ENCODE peak calls at places on chromosomes 4 and X, in seven cellular contexts. Z is breast epithelium, R is adrenal gland, P is brain microvascular endothelial cell, F is spleen, B is neural progenitor cell, Y is Peyer's patch. H is an unnamed sample.

GRCh38 chr4:57078685-57079521 is 31.3 kb downstream of the IGFBP7 start:
- DNase-seq in R (no peak), B (peak; percentile 70), Y (no peak), Z (no peak), P (peak; percentile 77), F (no peak), H (no peak)

GRCh38 chr4:150164055-150164454 is 85.8 kb downstream of the DCLK2 start:
- DNase-seq in P (no peak), Z (no peak), R (no peak), B (no peak), F (no peak), Y (no peak), H (no peak)

GRCh38 chr4:1244081-1244977 is 4.6 kb downstream of the CTBP1 start:
- DNase-seq in Z (peak; percentile 47), P (no peak), Y (peak; percentile 62), B (no peak), R (peak; percentile 51), F (peak; percentile 75), H (no peak)

GRCh38 chrX:16826207-16826606 is 39.9 kb downstream of the TXLNG start:
- DNase-seq in Y (no peak), B (peak; percentile 36), F (no peak), R (no peak), Z (no peak), P (no peak), H (peak; percentile 20)

GRCh38 chr4:26893491-26893890 is 32.9 kb downstream of the STIM2 start:
- DNase-seq in P (no peak), Y (no peak), R (no peak), Z (no peak), F (no peak), B (no peak), H (no peak)

GRCh38 chr4:176268963-176269362 is at the start of gene ASB5:
- DNase-seq in P (no peak), F (no peak), B (no peak), Y (no peak), Z (no peak), R (no peak), H (no peak)

GRCh38 chr4:33025236-33025635 is 2305.1 kb downstream of the PCDH7 start:
- DNase-seq in R (no peak), P (no peak), Y (no peak), B (no peak), F (no peak), Z (no peak), H (no peak)

GRCh38 chr4:82799006-82799881 is 648 bp upstream of the SCD5 start:
- DNase-seq in Y (no peak), B (peak; percentile 66), R (no peak), F (no peak), Z (no peak), P (no peak), H (no peak)

GRCh38 chr4:165402375-165402774 is 23.6 kb downstream of the CPE start:
- DNase-seq in B (no peak), F (no peak), R (no peak), P (no peak), Z (no peak), Y (no peak), H (no peak)

GRCh38 chr4:159191989-159192388 is 89.1 kb downstream of the RAPGEF2 start:
- DNase-seq in F (no peak), B (peak; percentile 70), R (no peak), Z (no peak), P (peak; percentile 68), Y (no peak), H (no peak)

DNA sequence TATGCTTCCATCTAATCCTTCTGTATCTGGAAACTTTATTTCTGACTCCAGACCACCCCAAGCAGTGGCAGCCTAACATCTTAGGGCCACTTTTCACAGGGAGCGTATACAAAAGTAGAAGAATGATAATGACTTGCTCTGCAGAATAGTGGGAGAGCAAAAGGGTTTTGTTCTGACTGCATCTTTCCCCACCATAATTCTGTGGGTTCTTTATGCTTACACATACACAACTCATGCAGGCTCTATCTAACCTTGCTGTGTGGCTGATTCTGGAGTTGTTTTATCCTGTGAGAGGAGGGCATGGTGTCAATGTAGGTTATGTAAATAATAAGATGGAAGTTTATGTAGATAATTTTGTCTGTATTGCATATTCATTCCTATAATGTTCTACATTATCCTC is 42.4 kb upstream of the NDNF start:
- DNase-seq in Y (no peak), F (no peak), B (no peak), P (no peak), R (no peak), Z (no peak), H (no peak)
- H3K27ac ChIP-seq in Y (no peak overlapping the region), F (no peak overlapping the region), B (no peak overlapping the region), P (no peak overlapping the region), R (no peak overlapping the region), Z (no peak overlapping the region), H (no peak overlapping the region)

DNA sequence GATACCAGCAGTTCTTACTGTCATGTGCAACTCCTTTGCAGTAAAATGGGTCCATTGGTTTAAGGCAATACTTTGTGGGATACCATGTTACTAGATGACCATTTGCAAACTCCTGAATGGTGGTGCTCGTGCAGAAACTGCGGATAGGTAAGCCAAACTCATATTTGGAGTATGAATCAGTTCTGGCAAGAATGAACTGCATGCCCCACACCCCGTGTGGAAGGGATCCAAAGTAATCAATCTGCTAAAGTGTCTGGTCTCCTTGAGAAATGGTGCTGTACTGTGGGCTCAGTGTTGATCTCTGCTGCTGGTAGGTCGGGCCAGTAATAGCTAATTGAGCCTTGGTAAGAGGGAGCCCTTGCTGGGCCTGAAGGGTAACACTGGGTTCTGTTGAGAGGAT is 4.2 kb upstream of the TAB3 start:
- DNase-seq in Z (no peak), Y (no peak), F (no peak), R (no peak), B (no peak), P (peak; percentile 7), H (no peak)
- H3K4me3 ChIP-seq in Z (no peak overlapping the region), Y (no peak overlapping the region), F (no peak overlapping the region), R (no peak overlapping the region), B (no peak overlapping the region), P (no peak overlapping the region), H (no peak overlapping the region)

GRCh38 chr4:169142390-169142789 is 128.4 kb downstream of the SH3RF1 start:
- DNase-seq in F (no peak), P (no peak), Z (no peak), Y (no peak), B (no peak), R (no peak), H (no peak)
- H3K27ac ChIP-seq in F (no peak overlapping the region), P (no peak overlapping the region), Z (no peak overlapping the region), Y (no peak overlapping the region), B (no peak overlapping the region), R (no peak overlapping the region), H (no peak overlapping the region)

DNA sequence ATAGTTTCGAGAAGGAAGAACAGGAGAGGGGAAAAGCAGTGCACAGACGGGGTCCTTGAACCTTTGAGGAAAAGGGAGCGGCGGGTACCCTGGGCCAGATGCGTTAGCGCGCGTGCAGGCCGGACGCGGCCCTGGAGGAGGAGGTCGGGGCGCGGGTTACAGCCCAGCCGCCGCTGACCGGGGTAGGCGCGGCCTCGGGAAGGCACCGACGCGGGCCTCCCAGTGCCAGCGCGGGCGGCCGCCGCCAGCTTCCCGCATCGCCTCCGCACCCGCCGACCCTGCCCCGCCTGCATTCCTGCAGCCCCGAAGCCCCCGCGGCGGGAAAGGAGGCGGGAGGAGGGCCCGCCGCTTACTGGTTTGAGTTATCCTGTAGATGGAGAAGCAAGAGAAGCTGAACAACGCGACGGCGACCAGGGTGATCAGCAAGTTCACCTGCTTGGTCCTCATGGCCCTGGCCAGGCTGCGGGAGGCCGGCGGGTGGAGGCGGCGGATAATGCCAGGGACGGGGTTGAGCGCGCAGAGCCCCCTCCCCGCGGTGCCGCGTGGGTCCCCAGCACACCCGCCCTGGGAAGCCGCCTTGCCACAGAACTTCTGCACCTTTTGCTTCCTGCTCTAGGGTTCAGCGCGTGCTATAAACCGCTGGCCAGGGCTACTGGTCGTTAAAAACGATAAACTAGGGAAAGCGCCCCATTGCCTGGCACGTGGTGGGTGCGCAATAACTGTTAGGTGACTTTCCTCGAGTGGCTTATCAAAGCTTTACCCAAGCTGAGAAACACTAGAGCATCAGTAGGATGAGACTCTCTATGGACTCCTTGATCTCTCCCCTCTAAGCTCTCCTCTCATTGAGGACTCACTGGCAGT is at the start of gene MGAT4D:
- DNase-seq in Y (peak; percentile 51), Z (no peak), B (peak; percentile 82), P (no peak), R (no peak), F (peak; percentile 72), H (no peak)
- H3K4me3 ChIP-seq in Y (peak within 1 kb of the TSS; percentile 53), Z (peak within 1 kb of the TSS; percentile 23), B (peak within 1 kb of the TSS; percentile 40), P (peak within 1 kb of the TSS; percentile 40), R (no peak within 1 kb of the TSS), F (peak within 1 kb of the TSS; percentile 33), H (no peak within 1 kb of the TSS)

GRCh38 chr4:40195182-40196177 is 1.4 kb upstream of the RHOH start:
- DNase-seq in P (no peak), F (no peak), Z (no peak), B (no peak), Y (no peak), R (no peak), H (no peak)
- H3K27ac ChIP-seq in P (no peak overlapping the region), F (peak overlapping the region; percentile 86), Z (peak overlapping the region; percentile 73), B (no peak overlapping the region), Y (peak overlapping the region; percentile 80), R (no peak overlapping the region), H (peak overlapping the region; percentile 35)

DNA sequence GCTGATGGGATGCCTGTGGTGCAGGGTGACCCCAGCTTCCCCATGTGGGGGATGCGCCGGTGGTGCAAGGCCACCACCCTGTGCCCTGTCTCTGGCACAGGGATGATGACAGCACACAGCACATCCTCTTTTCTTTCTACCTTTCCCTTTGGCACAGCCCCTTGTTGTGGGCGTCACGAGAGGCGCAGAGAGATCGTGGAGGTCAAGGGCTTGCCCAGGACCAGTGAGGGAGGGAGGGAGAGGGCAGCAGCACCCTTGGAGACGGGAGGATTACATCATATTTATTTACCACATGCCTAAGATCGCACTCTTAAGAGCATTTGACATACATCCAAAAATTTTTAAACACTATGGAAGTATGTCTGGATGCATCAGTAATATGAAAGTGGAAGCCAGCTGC is 12.6 kb downstream of the WFS1 start:
- DNase-seq in B (no peak), F (no peak), P (no peak), Y (no peak), R (no peak), Z (no peak), H (no peak)
- H3K4me3 ChIP-seq in B (no peak overlapping the region), F (no peak overlapping the region), P (no peak overlapping the region), Y (no peak overlapping the region), R (no peak overlapping the region), Z (no peak overlapping the region), H (no peak overlapping the region)

DNA sequence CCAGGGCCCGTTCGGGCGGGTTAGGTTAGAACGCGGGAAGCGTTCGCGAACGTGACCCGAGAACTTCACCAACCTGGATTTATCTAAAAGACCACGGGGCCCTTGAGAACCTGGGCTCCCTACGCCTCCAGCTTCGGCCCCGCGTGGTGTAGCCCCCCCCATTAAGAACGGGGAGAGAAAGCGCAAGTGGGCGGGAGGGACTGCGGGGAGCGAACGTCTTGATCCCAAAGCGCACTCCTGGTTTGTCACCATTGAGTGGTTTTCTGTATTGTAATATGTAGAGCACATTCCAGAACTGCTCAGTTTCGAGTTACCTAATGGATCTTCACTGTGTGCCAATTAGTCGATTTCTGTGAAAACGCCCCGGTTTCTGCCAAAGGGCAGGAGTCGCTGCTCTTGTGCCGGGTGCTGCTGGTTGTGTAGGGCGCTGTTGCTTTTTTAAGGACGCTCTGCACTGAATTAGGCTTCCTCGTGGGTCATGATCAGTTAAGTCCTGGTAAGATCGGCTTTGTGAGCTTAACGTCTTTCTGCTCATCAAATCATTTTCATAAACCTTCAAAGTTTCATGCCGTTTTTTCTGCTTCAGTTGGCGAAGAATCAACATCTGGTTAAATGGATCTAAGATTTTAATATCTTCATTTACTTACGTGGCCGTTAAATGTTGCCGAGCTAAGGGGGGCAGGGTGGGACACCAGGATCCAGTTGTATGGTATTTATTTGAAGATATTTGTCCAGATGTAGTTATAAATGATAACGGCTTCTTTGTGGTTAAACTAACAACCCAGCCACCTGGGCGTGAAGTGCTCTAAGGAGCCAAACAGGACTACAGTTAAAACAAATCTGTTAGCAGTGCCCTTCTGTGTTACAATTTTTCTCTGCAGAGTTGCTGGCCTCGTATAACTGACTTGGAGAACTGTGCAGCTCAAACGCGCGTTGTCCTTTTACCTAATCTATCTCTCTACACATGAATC is 808 bp downstream of the MND1 start:
- DNase-seq in Y (no peak), F (peak; percentile 79), P (peak; percentile 38), B (peak; percentile 79), Z (no peak), R (peak; percentile 60), H (peak; percentile 35)
- H3K27ac ChIP-seq in Y (no peak overlapping the region), F (peak overlapping the region; percentile 49), P (no peak overlapping the region), B (peak overlapping the region; percentile 68), Z (no peak overlapping the region), R (no peak overlapping the region), H (peak overlapping the region; percentile 55)